ENCODE peak calls at places on chromosomes 1 and 21, in eight cellular contexts. C is AG09309, K is left ventricle myocardium inferior, J is body of pancreas, Y is GM12865, T is left lung, F is aorta, G is adrenal gland. W is an unnamed sample.

GRCh38 chr21:44261675-44262295 is at the start of gene DNMT3L:
- DNase-seq in G (no peak), Y (no peak), J (no peak), C (no peak), F (no peak), K (no peak), T (no peak), W (no peak)

GRCh38 chr1:227355542-227356270 is 37.4 kb upstream of the CDC42BPA start:
- DNase-seq in T (no peak), J (no peak), F (no peak), G (no peak), Y (no peak), C (no peak), K (no peak), W (no peak)

GRCh38 chr1:114177282-114177681 is 23.6 kb upstream of the SYT6 start:
- DNase-seq in C (no peak), J (no peak), F (no peak), Y (no peak), T (no peak), K (no peak), G (no peak), W (no peak)

GRCh38 chr1:178267646-178268094 is 173.8 kb downstream of the RASAL2 start:
- DNase-seq in G (no peak), J (no peak), Y (no peak), T (no peak), F (no peak), C (no peak), K (no peak), W (no peak)

GRCh38 chr1:53125623-53126360 is 16.6 kb downstream of the SLC1A7 start:
- DNase-seq in C (no peak), J (no peak), K (no peak), T (no peak), Y (no peak), G (no peak), F (peak; percentile 65), W (no peak)

GRCh38 chr1:247841796-247842195 is at the start of gene OR11L1:
- DNase-seq in F (no peak), Y (no peak), J (no peak), T (no peak), K (no peak), G (no peak), C (no peak), W (no peak)

GRCh38 chr1:210792250-210792649 is 341.7 kb downstream of the KCNH1 start:
- DNase-seq in K (no peak), T (no peak), F (no peak), G (no peak), Y (no peak), C (no peak), J (no peak), W (no peak)

GRCh38 chr1:156840186-156840585 is 18.7 kb downstream of the INSRR start:
- DNase-seq in F (no peak), T (no peak), J (no peak), K (no peak), Y (no peak), G (no peak), C (no peak), W (no peak)

GRCh38 chr1:77228836-77229235 is 9.6 kb upstream of the PIGK start:
- DNase-seq in K (no peak), F (no peak), Y (no peak), G (no peak), J (no peak), C (no peak), T (no peak), W (no peak)

GRCh38 chr1:205598841-205599666 is 32.8 kb downstream of the ELK4 start:
- DNase-seq in C (peak; percentile 18), Y (no peak), G (peak; percentile 58), T (peak; percentile 62), K (peak; percentile 78), J (no peak), F (peak; percentile 89), W (peak; percentile 88)

GRCh38 chr1:234975122-234975940 is 153.3 kb downstream of the TOMM20 start:
- DNase-seq in F (no peak), T (no peak), C (peak; percentile 99), K (no peak), G (peak; percentile 72), Y (peak; percentile 49), J (peak; percentile 8), W (no peak)

GRCh38 chr1:88763649-88764406 is 79.8 kb downstream of the PKN2 start:
- DNase-seq in C (peak; percentile 41), K (no peak), G (no peak), J (no peak), T (no peak), Y (no peak), F (no peak), W (no peak)

GRCh38 chr1:115052454-115053083 is 22.9 kb downstream of the TSHB start:
- DNase-seq in T (no peak), F (no peak), J (peak; percentile 70), Y (peak; percentile 67), C (no peak), G (peak; percentile 53), K (peak; percentile 29), W (peak; percentile 35)

GRCh38 chr1:167905182-167905581 is 8.8 kb downstream of the ADCY10 start:
- DNase-seq in G (no peak), J (no peak), T (no peak), F (no peak), K (no peak), C (no peak), Y (no peak), W (no peak)

GRCh38 chr1:20992327-20993056 is 184.2 kb downstream of the EIF4G3 start:
- DNase-seq in K (no peak), F (no peak), Y (peak; percentile 16), G (no peak), T (no peak), C (no peak), J (no peak), W (no peak)

GRCh38 chr21:20882462-20883415 is 115.5 kb upstream of the NCAM2 start:
- DNase-seq in T (no peak), J (peak; percentile 54), G (peak; percentile 41), Y (peak; percentile 6), F (no peak), C (no peak), K (no peak), W (no peak)

GRCh38 chr1:156860113-156860638 is 489 bp upstream of the NTRK1 start:
- DNase-seq in Y (peak; percentile 59), K (peak; percentile 36), F (no peak), T (no peak), C (no peak), J (peak; percentile 48), G (peak; percentile 30), W (no peak)

GRCh38 chr21:26800455-26801454 is 44.5 kb downstream of the ADAMTS1 start:
- DNase-seq in G (no peak), J (no peak), F (no peak), Y (no peak), C (no peak), T (no peak), K (peak; percentile 14), W (no peak)

GRCh38 chr1:162444903-162445302 is 33.0 kb upstream of the SH2D1B start:
- DNase-seq in K (no peak), Y (no peak), C (no peak), T (no peak), G (no peak), J (no peak), F (no peak), W (no peak)
- H3K4me3 ChIP-seq in K (no peak overlapping the region), Y (no peak overlapping the region), C (no peak overlapping the region), T (no peak overlapping the region), G (no peak overlapping the region), J (no peak overlapping the region), F (no peak overlapping the region), W (no peak overlapping the region)

GRCh38 chr1:24704411-24705259 is 40.6 kb upstream of the CLIC4 start:
- DNase-seq in F (no peak), J (no peak), Y (no peak), C (no peak), G (no peak), T (no peak), K (no peak), W (no peak)
- H3K4me3 ChIP-seq in F (no peak overlapping the region), J (no peak overlapping the region), Y (no peak overlapping the region), C (no peak overlapping the region), G (no peak overlapping the region), T (no peak overlapping the region), K (peak overlapping the region; percentile 42), W (peak overlapping the region; percentile 30)

GRCh38 chr1:24556414-24556795 is 518 bp downstream of the NCMAP start:
- DNase-seq in C (no peak), J (no peak), Y (no peak), T (no peak), F (no peak), G (no peak), K (no peak), W (no peak)
- H3K4me3 ChIP-seq in C (no peak overlapping the region), J (peak overlapping the region; percentile 26), Y (no peak overlapping the region), T (peak overlapping the region; percentile 21), F (no peak overlapping the region), G (no peak overlapping the region), K (peak overlapping the region; percentile 58), W (peak overlapping the region; percentile 27)

GRCh38 chr1:66352783-66353182 is 181.2 kb upstream of the SGIP1 start:
- DNase-seq in T (no peak), F (no peak), K (no peak), Y (no peak), G (no peak), C (no peak), J (no peak), W (no peak)

GRCh38 chr1:66354311-66354922 is 179.5 kb upstream of the SGIP1 start:
- DNase-seq in Y (no peak), G (no peak), F (no peak), T (no peak), K (no peak), J (no peak), C (no peak), W (no peak)

GRCh38 chr1:66351474-66351873 is 182.5 kb upstream of the SGIP1 start:
- DNase-seq in T (no peak), Y (peak; percentile 69), K (no peak), C (no peak), G (no peak), F (no peak), J (no peak), W (no peak)

GRCh38 chr1:66351913-66352312 is 182.0 kb upstream of the SGIP1 start:
- DNase-seq in J (no peak), K (no peak), Y (peak; percentile 84), T (no peak), G (no peak), F (no peak), C (no peak), W (no peak)

GRCh38 chr1:66353207-66353606 is 180.7 kb upstream of the SGIP1 start:
- DNase-seq in Y (no peak), C (no peak), T (no peak), K (no peak), J (no peak), G (no peak), F (no peak), W (no peak)
- H3K4me3 ChIP-seq in Y (no peak overlapping the region), C (no peak overlapping the region), T (no peak overlapping the region), K (no peak overlapping the region), J (no peak overlapping the region), G (no peak overlapping the region), F (no peak overlapping the region), W (no peak overlapping the region)

GRCh38 chr1:40803447-40803846 is 19.9 kb downstream of the KCNQ4 start:
- DNase-seq in K (no peak), J (no peak), C (no peak), T (no peak), F (no peak), G (no peak), Y (no peak), W (no peak)
- H3K4me3 ChIP-seq in K (no peak overlapping the region), J (no peak overlapping the region), C (no peak overlapping the region), T (no peak overlapping the region), F (no peak overlapping the region), G (no peak overlapping the region), Y (no peak overlapping the region), W (no peak overlapping the region)

GRCh38 chr1:181858135-181858534 is 203.4 kb downstream of the ZNF648 start:
- DNase-seq in F (no peak), J (no peak), T (no peak), Y (no peak), C (no peak), K (no peak), G (no peak), W (no peak)
- H3K4me3 ChIP-seq in F (no peak overlapping the region), J (no peak overlapping the region), T (no peak overlapping the region), Y (no peak overlapping the region), C (no peak overlapping the region), K (no peak overlapping the region), G (no peak overlapping the region), W (no peak overlapping the region)